ENCODE peak calls at places on chromosomes 16 and 17, in four cellular contexts. I, H, A and U are unnamed samples.

GRCh38 chr16:5065368-5065767 is 388 bp downstream of the C16orf89 start:
- DNase-seq in I (no peak), H (no peak), A (peak; percentile 60), U (no peak)

GRCh38 chr17:72702136-72702735 is 390.3 kb downstream of the SLC39A11 start:
- DNase-seq in I (no peak), H (no peak), A (no peak), U (no peak)

GRCh38 chr17:22507823-22508222 is 815.5 kb downstream of the KCNJ18 start:
- DNase-seq in I (no peak), H (no peak), A (no peak), U (no peak)

GRCh38 chr16:23700509-23700908 is 12.5 kb downstream of the ERN2 start:
- DNase-seq in I (no peak), H (no peak), A (no peak), U (no peak)

GRCh38 chr17:58338907-58339774 is 10.5 kb upstream of the TSPOAP1 start:
- DNase-seq in I (peak; percentile 81), H (peak; percentile 96), A (peak; percentile 80), U (peak; percentile 82)

GRCh38 chr17:21352221-21352980 is 23.8 kb upstream of the KCNJ12 start:
- DNase-seq in I (peak; percentile 23), H (no peak), A (peak; percentile 50), U (no peak)

GRCh38 chr17:57603978-57604377 is 141.1 kb downstream of the CCDC182 start:
- DNase-seq in I (peak; percentile 72), H (peak; percentile 81), A (no peak), U (no peak)

GRCh38 chr16:83967838-83968482 is at the start of gene NECAB2:
- DNase-seq in I (peak; percentile 66), H (peak; percentile 18), A (no peak), U (no peak)

GRCh38 chr17:31067699-31068184 is 27.0 kb upstream of the NF1 start:
- DNase-seq in I (no peak), H (no peak), A (no peak), U (no peak)

GRCh38 chr16:88712362-88712979 is 6.2 kb downstream of the CTU2 start:
- DNase-seq in I (no peak), H (no peak), A (no peak), U (no peak)
- H3K4me3 ChIP-seq in I (no peak overlapping the region), H (no peak overlapping the region), A (no peak overlapping the region), U (no peak overlapping the region)

GRCh38 chr17:79796570-79797491 is at the start of gene CBX8:
- DNase-seq in I (peak; percentile 100), H (peak; percentile 100), A (peak; percentile 100), U (peak; percentile 97)
- TF ChIP-seq CTCF in I (no peak), H (no peak), A (no peak), U (no peak)

GRCh38 chr16:65713409-65713808 is 591.5 kb upstream of the CDH11 start:
- DNase-seq in I (no peak), H (no peak), A (no peak), U (no peak)
- H3K4me3 ChIP-seq in I (no peak overlapping the region), H (no peak overlapping the region), A (no peak overlapping the region), U (no peak overlapping the region)

GRCh38 chr16:81408409-81408950 is 36.1 kb upstream of the CMIP start:
- DNase-seq in I (no peak), H (no peak), A (no peak), U (no peak)

GRCh38 chr16:81403208-81403600 is 41.4 kb upstream of the CMIP start:
- DNase-seq in I (no peak), H (no peak), A (no peak), U (no peak)

GRCh38 chr16:81409016-81409556 is 35.5 kb upstream of the CMIP start:
- DNase-seq in I (no peak), H (no peak), A (no peak), U (no peak)

GRCh38 chr16:81403601-81404391 is 40.8 kb upstream of the CMIP start:
- DNase-seq in I (peak; percentile 93), H (peak; percentile 84), A (peak; percentile 90), U (peak; percentile 10)

DNA sequence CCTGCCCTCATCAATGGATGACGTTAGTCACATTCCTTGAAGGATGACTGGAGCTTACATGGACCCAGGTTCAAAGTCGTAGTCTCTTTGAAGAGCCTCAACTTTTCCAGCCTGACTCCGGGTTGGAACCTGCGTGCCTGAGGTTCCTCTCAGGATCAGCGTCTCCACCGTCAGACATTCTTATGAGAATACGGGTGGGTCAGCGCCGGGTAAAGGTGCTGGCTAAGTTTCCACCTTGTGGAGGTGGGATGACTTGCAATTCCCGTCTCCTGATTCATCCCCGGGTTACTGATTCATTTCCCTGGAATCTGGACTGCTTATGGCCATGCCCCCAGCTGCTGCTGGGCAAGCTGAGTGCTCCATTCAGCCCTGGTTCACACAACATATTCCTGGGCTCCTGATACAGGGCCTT is 38.9 kb upstream of the CMIP start:
- DNase-seq in I (no peak), H (no peak), A (peak; percentile 36), U (no peak)
- TF ChIP-seq CTCF in I (no peak), H (no peak), A (no peak), U (no peak)

GRCh38 chr16:2470234-2470601 is 879 bp upstream of the NTN3 start:
- DNase-seq in I (no peak), H (no peak), A (no peak), U (no peak)

GRCh38 chr16:2467301-2468141 is 3.6 kb upstream of the NTN3 start:
- DNase-seq in I (peak; percentile 77), H (peak; percentile 63), A (peak; percentile 96), U (no peak)

GRCh38 chr16:2468142-2468724 is 2.9 kb upstream of the NTN3 start:
- DNase-seq in I (no peak), H (peak; percentile 57), A (no peak), U (no peak)

GRCh38 chr16:2469399-2470233 is 1.5 kb upstream of the NTN3 start:
- DNase-seq in I (no peak), H (no peak), A (no peak), U (no peak)

GRCh38 chr16:2468725-2469398 is 2.2 kb upstream of the NTN3 start:
- DNase-seq in I (no peak), H (peak; percentile 69), A (no peak), U (no peak)
- H3K4me3 ChIP-seq in I (no peak overlapping the region), H (peak overlapping the region; percentile 59), A (no peak overlapping the region), U (peak overlapping the region; percentile 49)

GRCh38 chr16:53704445-53704813 is 473 bp downstream of the FTO start:
- DNase-seq in I (no peak), H (no peak), A (no peak), U (no peak)

GRCh38 chr16:53707671-53708070 is 3.7 kb downstream of the FTO start:
- DNase-seq in I (no peak), H (no peak), A (no peak), U (no peak)

GRCh38 chr16:53708490-53708889 is 4.5 kb downstream of the FTO start:
- DNase-seq in I (no peak), H (no peak), A (no peak), U (no peak)

GRCh38 chr16:53703590-53704444 is at the start of the genes FTO and RPGRIP1L:
- DNase-seq in I (peak; percentile 97), H (peak; percentile 99), A (peak; percentile 99), U (peak; percentile 97)
- TF ChIP-seq CTCF in I (peak; percentile 18), H (peak; percentile 5), A (no peak), U (no peak)

DNA sequence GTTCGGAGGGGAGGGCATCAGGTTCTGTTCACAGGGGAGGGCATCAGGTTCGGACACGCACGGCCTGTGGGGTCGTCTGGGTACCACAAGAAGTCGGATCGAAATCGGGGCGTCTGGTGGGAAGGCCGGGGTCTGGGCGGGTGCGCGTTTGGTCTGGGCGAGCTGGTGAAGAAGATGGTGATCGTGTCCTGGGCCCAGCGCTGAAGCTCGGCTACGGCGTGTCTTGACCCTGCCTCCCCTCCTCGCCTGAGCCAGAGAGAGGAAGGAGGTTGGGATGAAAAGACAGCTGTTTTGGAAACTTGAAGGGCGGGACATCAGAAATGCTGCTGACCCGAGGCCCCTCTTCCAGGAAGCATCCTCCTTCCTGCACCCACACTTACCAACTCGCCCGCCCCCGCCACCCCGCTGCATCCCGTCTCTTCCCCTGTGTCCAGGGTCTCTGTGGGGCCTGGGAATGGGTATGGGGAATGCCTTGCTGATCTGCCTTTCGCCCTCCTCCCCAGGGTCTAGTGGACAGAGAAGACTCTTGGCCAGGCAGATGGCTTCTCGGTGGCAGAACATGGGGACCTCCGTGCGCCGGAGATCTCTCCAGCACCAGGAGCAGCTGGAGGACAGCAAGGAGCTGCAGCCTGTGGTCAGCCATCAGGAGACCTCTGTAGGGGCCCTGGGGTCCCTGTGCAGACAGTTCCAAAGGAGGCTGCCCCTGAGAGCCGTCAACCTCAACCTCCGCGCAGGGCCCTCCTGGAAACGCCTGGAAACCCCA is 499 bp downstream of the PIMREG start:
- DNase-seq in I (no peak), H (no peak), A (no peak), U (no peak)
- H3K4me3 ChIP-seq in I (peak overlapping the region; percentile 67), H (peak overlapping the region; percentile 48), A (peak overlapping the region; percentile 56), U (peak overlapping the region; percentile 58)